ENCODE peak calls at places on chromosomes 11 and 22, in four cellular contexts. T is HL-60, P is dorsolateral prefrontal cortex, E is suprapubic skin. Y is an unnamed sample.

GRCh38 chr11:65743928-65744698 is 23.5 kb upstream of the RNASEH2C start:
- DNase-seq in E (no peak), T (peak), P (no peak), Y (peak)

GRCh38 chr11:68014157-68014965 is 4.2 kb downstream of the ALDH3B1 start:
- DNase-seq in P (no peak), E (no peak), T (no peak), Y (peak)

GRCh38 chr11:94926698-94927237 is 46.6 kb downstream of the CWC15 start:
- DNase-seq in E (peak), P (no peak), T (no peak), Y (peak)

GRCh38 chr11:124837491-124837856 is 27.8 kb upstream of the ROBO3 start:
- DNase-seq in T (peak), E (no peak), P (no peak), Y (peak)

GRCh38 chr11:87007938-87008337 is 29.8 kb upstream of the TMEM135 start:
- DNase-seq in E (no peak), T (no peak), P (no peak), Y (no peak)

GRCh38 chr22:20464096-20464614 is 26.5 kb upstream of the SCARF2 start:
- DNase-seq in E (no peak), P (no peak), T (no peak), Y (no peak)

GRCh38 chr22:35043251-35043931 is 22.6 kb upstream of the ISX start:
- DNase-seq in E (no peak), P (no peak), T (no peak), Y (no peak)

GRCh38 chr11:77865805-77866204 is 44.9 kb downstream of the AAMDC start:
- DNase-seq in P (no peak), T (no peak), E (no peak), Y (no peak)

GRCh38 chr11:72598901-72599300 is 75.3 kb downstream of the PDE2A start:
- DNase-seq in E (no peak), T (no peak), P (no peak), Y (no peak)

GRCh38 chr11:14892036-14892556 is at the start of gene CYP2R1:
- DNase-seq in T (peak), P (peak), E (peak), Y (peak)

GRCh38 chr11:12900496-12900895 is 108.6 kb upstream of the RASSF10 start:
- DNase-seq in T (no peak), E (no peak), P (no peak), Y (no peak)

GRCh38 chr22:26845016-26845728 is 187.8 kb downstream of the MIAT start:
- DNase-seq in T (no peak), E (peak), P (no peak), Y (no peak)

GRCh38 chr11:74951241-74951640 is 2.2 kb downstream of the SPCS2 start:
- DNase-seq in T (no peak), P (no peak), E (no peak), Y (no peak)

GRCh38 chr11:68040121-68040956 is 1.5 kb downstream of the TCIRG1 start:
- DNase-seq in T (peak), P (no peak), E (peak), Y (peak)

GRCh38 chr11:76415073-76415472 is 29.7 kb upstream of the EMSY start:
- DNase-seq in P (no peak), T (no peak), E (no peak), Y (no peak)

GRCh38 chr11:116813170-116813569 is 9.9 kb downstream of the APOA4 start:
- DNase-seq in P (no peak), T (no peak), E (no peak), Y (no peak)

GRCh38 chr11:94553938-94554337 is 10.2 kb downstream of the FUT4 start:
- DNase-seq in T (no peak), P (no peak), E (no peak), Y (no peak)

GRCh38 chr11:120343429-120343828 is 7.2 kb downstream of the ARHGEF12 start:
- DNase-seq in T (no peak), P (no peak), E (no peak), Y (no peak)

GRCh38 chr11:9103542-9104276 is 12.3 kb upstream of the SCUBE2 start:
- DNase-seq in P (no peak), E (no peak), T (no peak), Y (no peak)

GRCh38 chr11:35909866-35910265 is 34.0 kb upstream of the LDLRAD3 start:
- DNase-seq in P (no peak), E (no peak), T (no peak), Y (no peak)

GRCh38 chr11:75475767-75476650 is 43.0 kb upstream of the KLHL35 start:
- DNase-seq in E (no peak), P (no peak), T (no peak), Y (no peak)

GRCh38 chr11:123454060-123454651 is 24.1 kb downstream of the GRAMD1B start:
- DNase-seq in E (no peak), P (no peak), T (no peak), Y (no peak)

GRCh38 chr11:60777572-60777971 is 7.6 kb upstream of the MS4A10 start:
- DNase-seq in E (no peak), T (no peak), P (no peak), Y (no peak)

GRCh38 chr11:60775420-60775961 is 9.6 kb upstream of the MS4A10 start:
- DNase-seq in E (no peak), P (peak), T (peak), Y (peak)

GRCh38 chr11:60774726-60775125 is 10.4 kb upstream of the MS4A10 start:
- DNase-seq in T (no peak), P (no peak), E (no peak), Y (no peak)

GRCh38 chr11:60777106-60777505 is 8.0 kb upstream of the MS4A10 start:
- DNase-seq in P (no peak), E (no peak), T (no peak), Y (no peak)

GRCh38 chr11:60776167-60776566 is 9.0 kb upstream of the MS4A10 start:
- DNase-seq in E (no peak), P (no peak), T (no peak), Y (no peak)
- TF ChIP-seq CTCF in E (no peak), P (no peak), T (no peak), Y (no peak)

GRCh38 chr11:46338988-46339666 is 8.1 kb upstream of the DGKZ start:
- DNase-seq in E (no peak), T (no peak), P (no peak), Y (peak)
- TF ChIP-seq CTCF in E (no peak), T (no peak), P (no peak), Y (peak)

GRCh38 chr11:2401436-2401984 is 960 bp downstream of the TSSC4 start:
- DNase-seq in P (no peak), T (no peak), E (no peak), Y (no peak)
- TF ChIP-seq CTCF in P (no peak), T (no peak), E (no peak), Y (no peak)

DNA sequence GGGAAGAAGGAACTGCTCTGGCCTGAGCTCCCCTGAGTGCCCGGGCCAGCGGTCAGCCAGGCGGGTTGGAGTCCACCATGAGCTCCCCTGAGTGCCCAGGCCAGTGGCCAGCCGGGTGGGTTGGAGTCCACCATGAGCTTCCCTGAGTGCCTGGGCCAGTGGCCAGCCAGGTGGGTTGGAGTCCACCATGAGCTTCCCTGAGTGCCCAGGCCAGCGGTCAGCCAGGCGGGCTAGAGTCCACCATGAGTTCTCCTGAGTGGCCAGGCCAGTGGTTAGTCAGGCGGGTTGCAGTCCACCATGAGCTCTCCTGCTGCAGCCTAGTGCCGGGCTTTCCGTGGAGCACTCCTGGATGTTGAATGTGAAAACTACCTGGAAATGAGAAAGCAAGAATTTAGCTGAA is 844.0 kb downstream of the TBC1D22A start:
- DNase-seq in T (no peak), E (peak), P (peak), Y (no peak)
- TF ChIP-seq CTCF in T (no peak), E (no peak), P (no peak), Y (no peak)

GRCh38 chr22:41676134-41676533 is 12.5 kb downstream of the SNU13 start:
- DNase-seq in E (no peak), T (no peak), P (no peak), Y (no peak)

GRCh38 chr22:41668971-41669911 is 19.4 kb downstream of the SNU13 start:
- DNase-seq in T (no peak), P (no peak), E (no peak), Y (no peak)

GRCh38 chr22:41674941-41675340 is 13.7 kb downstream of the SNU13 start:
- DNase-seq in T (no peak), P (no peak), E (no peak), Y (no peak)

GRCh38 chr22:41672780-41673509 is 15.7 kb downstream of the SNU13 start:
- DNase-seq in T (no peak), E (no peak), P (no peak), Y (no peak)
- TF ChIP-seq CTCF in T (no peak), E (no peak), P (peak), Y (peak)

DNA sequence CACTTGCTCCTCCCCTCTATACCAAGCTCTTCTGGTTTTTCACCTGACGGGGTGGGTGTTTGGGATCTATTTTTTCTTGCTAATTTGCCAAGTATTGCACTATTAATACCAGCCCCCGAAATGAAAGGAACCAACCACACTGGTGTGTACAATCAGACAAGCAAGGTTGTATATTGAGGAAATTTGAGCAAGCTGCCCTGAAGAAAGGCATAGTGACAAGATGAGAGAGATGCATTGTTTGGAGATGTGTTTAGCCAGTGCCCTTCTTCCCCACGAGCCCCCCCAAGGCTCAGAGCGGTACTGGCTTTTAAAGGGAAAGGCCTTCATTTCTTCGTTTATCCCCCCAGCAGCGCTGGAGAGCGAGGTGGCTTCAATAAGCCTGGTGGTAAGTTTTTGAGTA is 15.2 kb upstream of the GAS2L1 start:
- DNase-seq in E (no peak), T (no peak), P (no peak), Y (no peak)
- TF ChIP-seq CTCF in E (no peak), T (no peak), P (no peak), Y (no peak)

GRCh38 chr11:61891331-61892084 is at the start of gene FADS3:
- DNase-seq in P (peak), E (peak), T (peak), Y (peak)
- TF ChIP-seq CTCF in P (no peak), E (no peak), T (no peak), Y (no peak)

GRCh38 chr11:10511046-10511711 is 29.8 kb downstream of the RNF141 start:
- DNase-seq in P (no peak), E (no peak), T (no peak), Y (no peak)

GRCh38 chr11:10515418-10515817 is 25.6 kb downstream of the RNF141 start:
- DNase-seq in E (no peak), T (no peak), P (no peak), Y (no peak)

GRCh38 chr11:10514713-10515112 is 26.3 kb downstream of the RNF141 start:
- DNase-seq in E (no peak), P (no peak), T (no peak), Y (no peak)

GRCh38 chr11:10518123-10518522 is 22.9 kb downstream of the RNF141 start:
- DNase-seq in T (no peak), P (no peak), E (no peak), Y (no peak)

DNA sequence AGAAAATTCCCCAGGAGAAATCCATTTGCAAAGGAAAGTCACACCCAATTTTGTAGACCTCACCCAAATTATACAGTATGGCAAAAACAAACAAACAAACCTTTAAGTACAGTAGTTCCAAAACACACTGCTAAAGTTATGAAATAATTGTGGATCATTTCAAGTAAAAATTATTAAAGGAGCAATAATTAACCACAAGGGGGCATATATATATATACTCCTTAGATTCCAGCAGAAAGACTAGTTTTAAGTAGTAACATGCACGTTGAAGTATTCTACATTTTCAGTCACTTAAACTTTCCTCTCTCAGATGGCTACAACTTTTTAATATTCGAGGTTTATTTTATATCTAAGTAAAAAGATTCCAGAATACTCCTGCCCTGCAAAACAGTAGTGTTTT is 26.8 kb downstream of the RNF141 start:
- DNase-seq in T (no peak), P (no peak), E (no peak), Y (no peak)
- TF ChIP-seq CTCF in T (no peak), P (peak), E (no peak), Y (peak)

GRCh38 chr22:33758125-33758483 is 162.2 kb downstream of the LARGE1 start:
- DNase-seq in T (no peak), E (no peak), P (no peak), Y (no peak)

GRCh38 chr22:33758961-33759360 is 161.3 kb downstream of the LARGE1 start:
- DNase-seq in E (no peak), P (no peak), T (no peak), Y (no peak)

GRCh38 chr22:33757041-33757440 is 163.2 kb downstream of the LARGE1 start:
- DNase-seq in T (no peak), E (no peak), P (no peak), Y (no peak)

GRCh38 chr22:33757443-33758124 is 162.7 kb downstream of the LARGE1 start:
- DNase-seq in P (no peak), T (no peak), E (no peak), Y (no peak)

GRCh38 chr22:33756508-33756949 is 163.7 kb downstream of the LARGE1 start:
- DNase-seq in T (no peak), E (no peak), P (no peak), Y (no peak)
- TF ChIP-seq CTCF in T (no peak), E (no peak), P (no peak), Y (peak)

DNA sequence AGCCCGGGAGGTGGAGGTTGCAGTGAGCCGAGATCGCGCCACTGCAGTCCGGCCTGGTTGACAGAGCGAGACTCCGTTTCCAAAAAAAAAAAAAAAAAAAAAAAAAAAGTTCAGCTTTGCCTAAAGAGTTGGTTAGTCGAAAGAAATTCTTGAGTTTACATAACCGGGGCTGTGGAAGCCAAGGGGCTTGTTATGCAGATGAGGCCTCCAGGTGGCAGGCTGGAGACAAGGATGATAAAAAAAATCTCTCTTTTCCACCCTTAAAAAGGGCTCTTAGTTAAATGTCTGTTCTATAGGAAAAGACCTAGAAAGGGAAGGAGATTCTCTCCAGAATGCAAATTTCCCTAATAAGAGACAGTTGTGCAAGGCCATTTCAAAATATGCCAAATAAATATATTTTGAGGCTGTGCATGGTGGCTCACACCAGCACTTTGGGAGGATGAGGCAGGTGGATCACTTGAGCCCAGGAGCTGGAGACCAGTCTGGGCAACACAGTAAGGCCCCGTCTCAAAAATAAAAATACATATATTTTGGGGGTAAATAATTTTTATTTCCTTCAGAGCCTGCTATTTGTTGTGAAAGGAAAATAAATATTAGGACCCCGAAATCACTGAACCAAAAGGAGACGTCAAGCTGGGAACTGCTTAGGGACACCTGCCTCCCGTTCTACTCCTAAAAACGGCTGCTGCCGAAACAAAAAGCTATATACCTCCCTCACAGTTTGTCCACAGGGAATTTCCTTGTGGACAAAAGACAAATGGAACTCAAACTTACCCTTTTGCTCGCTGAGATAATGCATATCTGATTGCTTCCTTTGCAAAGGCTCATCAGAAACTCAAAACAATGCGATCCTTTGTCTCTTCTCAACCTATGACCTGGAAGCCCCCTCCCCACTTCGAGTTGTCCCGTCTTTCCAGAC is 2.4 kb upstream of the IFITM2 start:
- DNase-seq in E (no peak), P (no peak), T (no peak), Y (no peak)
- TF ChIP-seq CTCF in E (peak), P (peak), T (peak), Y (peak)